ENCODE peak calls at places on chromosomes 2 and 18, in eight cellular contexts. W is dorsolateral prefrontal cortex; G is CD8-positive, alpha-beta T cell; A is fibroblast of lung; K is AG09309; Z is IMR-90; P is uterus; H is bronchial epithelial cell. D is an unnamed sample.

GRCh38 chr18:12271376-12272235 is 17.4 kb downstream of the CIDEA start:
- DNase-seq in K (no peak), G (peak), P (peak), H (peak), W (peak), Z (peak), A (peak), D (peak)

GRCh38 chr2:220648628-220649027 is 923.5 kb downstream of the EPHA4 start:
- DNase-seq in H (peak), A (no peak), K (no peak), G (no peak), W (no peak), Z (no peak), P (no peak), D (no peak)

GRCh38 chr18:48655460-48655859 is 116.6 kb downstream of the CTIF start:
- DNase-seq in H (no peak), Z (no peak), G (no peak), K (no peak), P (no peak), A (no peak), W (no peak), D (no peak)

GRCh38 chr2:65353927-65354326 is 78.5 kb downstream of the SPRED2 start:
- DNase-seq in P (no peak), G (no peak), H (no peak), A (no peak), W (no peak), K (no peak), Z (no peak), D (no peak)

GRCh38 chr18:34550902-34551301 is 159.2 kb upstream of the DTNA start:
- DNase-seq in Z (no peak), P (no peak), W (no peak), H (no peak), A (no peak), K (no peak), G (no peak), D (no peak)

GRCh38 chr18:22912149-22912548 is 21.0 kb upstream of the RBBP8 start:
- DNase-seq in G (no peak), W (no peak), H (no peak), A (no peak), K (no peak), P (no peak), Z (no peak), D (no peak)

GRCh38 chr18:35933982-35934381 is 38.5 kb upstream of the RMP24 start:
- DNase-seq in W (no peak), G (no peak), K (no peak), A (no peak), Z (no peak), P (no peak), H (peak), D (no peak)

GRCh38 chr2:25460261-25460905 is 118.7 kb upstream of the DNMT3A start:
- DNase-seq in Z (no peak), P (no peak), K (no peak), H (no peak), W (no peak), A (no peak), G (no peak), D (no peak)

GRCh38 chr2:212249451-212249850 is 289.2 kb downstream of the ERBB4 start:
- DNase-seq in P (no peak), K (peak), H (peak), Z (peak), W (no peak), G (no peak), A (peak), D (peak)

GRCh38 chr2:28606986-28607441 is 111.2 kb downstream of the PLB1 start:
- DNase-seq in H (no peak), K (no peak), P (peak), Z (peak), G (no peak), A (peak), W (no peak), D (peak)

GRCh38 chr18:49662506-49662905 is 100.6 kb downstream of the LIPG start:
- DNase-seq in K (no peak), W (no peak), H (no peak), Z (no peak), G (no peak), P (no peak), A (no peak), D (no peak)

GRCh38 chr2:23485261-23485660 is 100.3 kb downstream of the KLHL29 start:
- DNase-seq in A (no peak), P (no peak), H (no peak), W (no peak), Z (no peak), G (no peak), K (no peak), D (no peak)

GRCh38 chr2:201451330-201452057 is at the start of the genes STRADB and TRAK2:
- DNase-seq in G (peak), K (peak), H (peak), W (peak), Z (peak), P (peak), A (peak), D (peak)

GRCh38 chr2:201450910-201451329 is 338 bp downstream of the TRAK2 start:
- DNase-seq in W (no peak), Z (peak), P (no peak), G (no peak), K (no peak), H (peak), A (peak), D (peak)

GRCh38 chr2:201448067-201448466 is 3.2 kb downstream of the TRAK2 start:
- DNase-seq in G (no peak), K (no peak), Z (no peak), A (no peak), W (no peak), H (peak), P (no peak), D (no peak)

GRCh38 chr2:201447116-201447515 is 4.1 kb downstream of the TRAK2 start:
- DNase-seq in W (no peak), G (no peak), A (no peak), K (no peak), Z (no peak), H (no peak), P (no peak), D (no peak)

DNA sequence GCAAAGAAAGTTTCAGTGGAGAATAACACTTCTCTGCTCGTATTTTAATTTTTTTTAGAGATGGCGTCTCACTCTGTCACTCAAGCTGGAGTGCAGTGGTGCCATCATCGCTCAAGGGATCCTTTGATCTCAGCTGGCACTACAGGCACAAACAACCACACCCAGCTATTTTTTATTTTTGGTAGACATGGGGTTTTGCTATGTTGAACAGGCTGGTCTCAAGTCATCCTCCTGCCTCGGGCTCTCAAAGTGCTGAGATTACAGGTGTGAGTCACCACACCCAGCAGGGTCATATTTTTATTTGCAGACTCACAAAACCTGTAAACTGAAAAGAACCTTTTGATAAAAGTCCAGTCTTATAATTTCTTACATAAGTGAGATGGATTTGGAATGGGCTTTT is 2.6 kb downstream of the TRAK2 start:
- DNase-seq in W (no peak), G (peak), K (no peak), Z (no peak), A (no peak), P (no peak), H (peak), D (no peak)
- H3K4me3 ChIP-seq in W (no peak), G (no peak), K (no peak), Z (no peak), A (no peak), P (no peak), H (no peak), D (no peak)

GRCh38 chr18:55096261-55097026 is 137.2 kb upstream of the CCDC68 start:
- DNase-seq in W (peak), K (peak), G (no peak), A (peak), P (peak), H (peak), Z (peak), D (peak)
- TF ChIP-seq CTCF in W (peak), K (peak), G (no peak), A (peak), P (peak), H (peak), Z (peak), D (peak)

GRCh38 chr2:38073211-38074005 is 2.5 kb downstream of the CYP1B1 start:
- DNase-seq in K (no peak), P (peak), Z (no peak), W (no peak), A (no peak), H (no peak), G (no peak), D (peak)
- H3K4me3 ChIP-seq in K (no peak), P (peak), Z (no peak), W (peak), A (peak), H (peak), G (no peak), D (peak)

GRCh38 chr2:39024833-39025232 is 96.0 kb downstream of the SOS1 start:
- DNase-seq in H (peak), A (no peak), G (no peak), K (no peak), W (no peak), Z (peak), P (no peak), D (no peak)
- TF ChIP-seq CTCF in H (no peak), A (no peak), G (no peak), K (no peak), W (no peak), Z (no peak), P (no peak), D (no peak)

GRCh38 chr2:15169326-15170038 is 391.7 kb downstream of the NBAS start:
- DNase-seq in H (peak), Z (peak), G (no peak), K (peak), P (no peak), A (peak), W (no peak), D (peak)
- H3K4me3 ChIP-seq in H (no peak), Z (peak), G (no peak), K (peak), P (no peak), A (peak), W (no peak), D (peak)

GRCh38 chr18:71398530-71398929 is 1109.7 kb downstream of the SOCS6 start:
- DNase-seq in P (no peak), K (no peak), W (peak), A (peak), H (no peak), Z (no peak), G (no peak), D (peak)
- TF ChIP-seq CTCF in P (no peak), K (no peak), W (peak), A (no peak), H (no peak), Z (no peak), G (no peak), D (peak)

DNA sequence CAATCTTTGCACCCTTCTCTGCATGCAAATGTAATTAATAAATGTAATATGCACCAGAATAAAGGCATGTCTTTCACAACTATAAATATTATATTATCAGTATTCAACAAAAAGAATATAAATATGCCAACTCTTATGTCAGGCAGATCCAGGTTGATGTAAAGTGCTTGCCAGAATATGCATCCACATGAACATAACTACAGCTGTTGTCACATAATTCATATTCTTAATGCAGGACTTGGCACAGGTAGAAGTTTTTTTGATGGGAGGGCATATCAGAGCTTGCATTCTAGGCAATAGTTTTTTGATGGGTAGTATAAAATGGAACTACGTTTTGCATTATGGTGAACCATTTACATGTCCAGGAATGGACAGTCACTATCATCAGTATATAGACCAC is 544.3 kb downstream of the ZNF804A start:
- DNase-seq in P (no peak), W (no peak), K (no peak), Z (no peak), H (no peak), A (no peak), G (no peak), D (no peak)
- H3K4me3 ChIP-seq in P (no peak), W (no peak), K (no peak), Z (no peak), H (no peak), A (no peak), G (no peak), D (no peak)

GRCh38 chr18:67041334-67041733 is 437.4 kb upstream of the CDH19 start:
- DNase-seq in H (no peak), A (no peak), W (no peak), K (no peak), G (no peak), Z (no peak), P (no peak), D (no peak)

GRCh38 chr18:67047334-67047733 is 443.4 kb upstream of the CDH19 start:
- DNase-seq in W (no peak), Z (no peak), G (no peak), A (no peak), K (no peak), H (no peak), P (no peak), D (no peak)

DNA sequence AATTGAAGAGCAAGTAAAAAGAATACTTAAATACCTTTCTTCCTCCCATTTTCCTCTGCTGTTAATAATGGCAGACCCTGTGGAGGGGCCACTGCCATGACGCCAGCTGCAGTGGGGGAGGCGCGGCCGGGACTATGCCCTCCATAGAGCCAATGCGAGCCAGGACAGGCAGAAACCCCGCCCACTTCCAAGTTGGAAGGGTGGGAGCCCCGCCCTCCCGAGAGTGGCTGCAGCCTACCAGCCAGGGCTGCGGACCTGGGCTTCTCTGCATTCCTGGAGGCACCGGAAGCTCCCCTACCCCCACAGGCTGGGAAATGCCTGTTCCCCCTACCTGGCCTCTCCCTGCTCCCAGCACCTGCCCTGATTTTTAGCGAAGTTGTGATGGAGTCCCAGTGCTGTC is 439.4 kb upstream of the CDH19 start:
- DNase-seq in A (no peak), W (no peak), K (no peak), Z (no peak), G (no peak), H (no peak), P (no peak), D (no peak)
- TF ChIP-seq CTCF in A (no peak), W (no peak), K (no peak), Z (no peak), G (no peak), H (no peak), P (no peak), D (no peak)

D was measured in astrocyte of the spinal cord.